ENCODE peak calls at places on chromosomes 12 and 14, in five cellular contexts. R is NCI-H460; D is activated CD8-positive, alpha-beta memory T cell treated with anti-CD3 and anti-CD28 coated beads for 24 hours; X is NCI-H69; M is WTC11. E is an unnamed sample.

GRCh38 chr12:62848418-62848817 is 86.5 kb downstream of the PPM1H start:
- DNase-seq in R (no peak), D (no peak), X (no peak), M (no peak), E (no peak)

GRCh38 chr12:47547077-47547476 is 158.8 kb downstream of the RPAP3 start:
- DNase-seq in R (peak; percentile 21), D (no peak), X (peak; percentile 73), M (no peak), E (no peak)

GRCh38 chr14:34700622-34701130 is 13.7 kb downstream of the CFL2 start:
- DNase-seq in R (no peak), D (no peak), X (peak; percentile 67), M (no peak), E (no peak)

GRCh38 chr12:40569626-40570179 is 122.5 kb upstream of the CNTN1 start:
- DNase-seq in R (peak; percentile 25), D (no peak), X (no peak), M (no peak), E (no peak)

GRCh38 chr14:31992051-31992450 is 85.1 kb upstream of the ARHGAP5 start:
- DNase-seq in R (peak; percentile 44), D (no peak), X (no peak), M (no peak), E (no peak)

GRCh38 chr12:41514907-41515306 is 326.8 kb downstream of the PDZRN4 start:
- DNase-seq in R (no peak), D (no peak), X (peak; percentile 36), M (peak; percentile 20), E (no peak)

GRCh38 chr12:50325890-50326391 is 42.6 kb upstream of the LIMA1 start:
- DNase-seq in R (no peak), D (no peak), X (peak; percentile 16), M (no peak), E (no peak)

GRCh38 chr14:90624732-90625444 is 191.3 kb downstream of the TTC7B start:
- DNase-seq in R (no peak), D (no peak), X (peak; percentile 89), M (no peak), E (no peak)

GRCh38 chr12:76763746-76764675 is at the start of gene ZDHHC17:
- DNase-seq in R (peak; percentile 86), D (peak; percentile 97), X (peak; percentile 92), M (peak; percentile 91), E (peak; percentile 93)

GRCh38 chr12:123393747-123394146 is 9.8 kb downstream of the KMT5A start:
- DNase-seq in R (no peak), D (no peak), X (no peak), M (no peak), E (no peak)

GRCh38 chr14:74867673-74868072 is 8.3 kb downstream of the PROX2 start:
- DNase-seq in R (no peak), D (peak; percentile 77), X (peak; percentile 34), M (no peak), E (peak; percentile 86)

E was measured in activated CD8-positive, alpha-beta T cell treated with anti-CD3 and anti-CD28 coated beads, Interleukin-2, amount 10 ng/mL, durations not matched to agents 7 days and 5 days.